ENCODE peak calls at places on chromosomes 13 and 19, in eight cellular contexts. J is uterus, X is pancreas, Z is tibial artery, K is DND-41, U is hepatocyte, W is cardiac muscle cell, I is stomach. E is an unnamed sample.

GRCh38 chr13:37791699-37792098 is 77.9 kb downstream of the TRPC4 start:
- DNase-seq in J (no peak), X (no peak), Z (no peak), K (no peak), U (no peak), W (peak; percentile 57), I (no peak), E (no peak)

GRCh38 chr13:40146063-40146462 is 490.6 kb downstream of the COG6 start:
- DNase-seq in J (no peak), X (no peak), Z (no peak), K (no peak), U (no peak), W (no peak), I (no peak), E (no peak)

GRCh38 chr19:30325657-30326056 is 46.5 kb upstream of the ZNF536 start:
- DNase-seq in J (no peak), X (no peak), Z (no peak), K (no peak), U (no peak), W (no peak), I (no peak), E (no peak)

GRCh38 chr19:38989066-38989605 is 13.6 kb upstream of the FBXO17 start:
- DNase-seq in J (no peak), X (no peak), Z (no peak), K (no peak), U (peak; percentile 65), W (no peak), I (no peak), E (no peak)

GRCh38 chr13:107590556-107590955 is 624.8 kb downstream of the LIG4 start:
- DNase-seq in J (no peak), X (no peak), Z (no peak), K (no peak), U (no peak), W (no peak), I (no peak), E (no peak)

GRCh38 chr13:111526922-111527321 is 206.5 kb downstream of the TEX29 start:
- DNase-seq in J (no peak), X (no peak), Z (no peak), K (no peak), U (no peak), W (no peak), I (no peak), E (no peak)

GRCh38 chr13:109569938-109570711 is 216.3 kb downstream of the IRS2 start:
- DNase-seq in J (no peak), X (no peak), Z (no peak), K (peak; percentile 89), U (no peak), W (no peak), I (peak; percentile 44), E (no peak)

GRCh38 chr13:66835040-66835628 is 395.0 kb downstream of the PCDH9 start:
- DNase-seq in J (peak; percentile 28), X (peak; percentile 22), Z (peak; percentile 67), K (no peak), U (peak; percentile 70), W (peak; percentile 67), I (peak; percentile 38), E (peak; percentile 18)

GRCh38 chr13:68056816-68057710 is 826.9 kb upstream of the PCDH9 start:
- DNase-seq in J (no peak), X (no peak), Z (no peak), K (peak; percentile 9), U (peak; percentile 20), W (peak; percentile 6), I (no peak), E (peak; percentile 32)

GRCh38 chr13:49400755-49401659 is 42.9 kb downstream of the CAB39L start:
- DNase-seq in J (peak; percentile 60), X (peak; percentile 50), Z (no peak), K (no peak), U (peak; percentile 71), W (peak; percentile 74), I (peak; percentile 45), E (peak; percentile 22)

GRCh38 chr19:35178701-35179100 is 24.2 kb downstream of the FXYD5 start:
- DNase-seq in J (peak; percentile 19), X (no peak), Z (no peak), K (no peak), U (no peak), W (peak; percentile 62), I (no peak), E (no peak)

GRCh38 chr13:45167611-45168554 is 33.0 kb downstream of the KCTD4 start:
- DNase-seq in J (no peak), X (peak; percentile 54), Z (no peak), K (no peak), U (peak; percentile 38), W (peak; percentile 13), I (peak; percentile 82), E (peak; percentile 77)

GRCh38 chr13:63541336-63541735 is 2125.7 kb upstream of the PCDH20 start:
- DNase-seq in J (no peak), X (no peak), Z (no peak), K (no peak), U (no peak), W (no peak), I (no peak), E (no peak)

GRCh38 chr13:69101841-69102240 is 1005.8 kb upstream of the ATXN8OS start:
- DNase-seq in J (no peak), X (no peak), Z (no peak), K (no peak), U (no peak), W (no peak), I (no peak), E (no peak)

GRCh38 chr19:49835562-49835961 is 15.4 kb upstream of the PTOV1 start:
- DNase-seq in J (no peak), X (no peak), Z (no peak), K (no peak), U (no peak), W (no peak), I (no peak), E (no peak)
- H3K36me3 ChIP-seq in J (no peaks in the 10 kb centered on the region), X (no peaks in the 10 kb centered on the region), Z (peaks cover 83% of the 10 kb centered on the region), K (peaks cover 93% of the 10 kb centered on the region), U (no peaks in the 10 kb centered on the region), W (peaks cover 31% of the 10 kb centered on the region), I (peaks cover 81% of the 10 kb centered on the region), E (no peaks in the 10 kb centered on the region)

DNA sequence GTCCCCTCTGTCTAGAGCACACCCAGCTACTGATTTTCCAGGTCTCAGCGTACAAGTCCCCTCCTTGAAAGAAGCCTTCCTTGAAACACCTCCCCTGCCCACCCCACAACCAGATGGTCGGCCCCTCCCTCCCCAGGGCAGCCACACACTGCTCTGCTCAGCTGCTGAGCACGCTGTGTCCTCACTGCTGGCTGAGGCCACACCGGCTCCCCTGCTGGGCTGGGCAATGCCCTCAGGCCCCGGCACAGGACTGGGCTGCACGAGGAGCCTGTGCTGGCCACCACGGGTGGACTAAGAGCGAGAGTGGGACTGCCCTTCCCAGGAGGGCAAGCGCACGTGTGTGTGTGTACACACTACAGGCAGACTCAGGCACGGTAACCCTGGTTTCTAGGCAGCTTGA is 11.8 kb upstream of the RSPH6A start:
- DNase-seq in J (no peak), X (no peak), Z (no peak), K (no peak), U (no peak), W (no peak), I (no peak), E (no peak)
- H3K36me3 ChIP-seq in J (no peaks in the 10 kb centered on the region), X (peaks cover 6% of the 10 kb centered on the region), Z (peaks cover 66% of the 10 kb centered on the region), K (peaks cover 95% of the 10 kb centered on the region), U (no peaks in the 10 kb centered on the region), W (peaks cover 37% of the 10 kb centered on the region), I (peaks cover 81% of the 10 kb centered on the region), E (peaks cover 64% of the 10 kb centered on the region)

GRCh38 chr19:10362259-10362658 is 18.1 kb downstream of the TYK2 start:
- DNase-seq in J (no peak), X (no peak), Z (no peak), K (no peak), U (no peak), W (no peak), I (no peak), E (no peak)

GRCh38 chr19:10361569-10362011 is 18.8 kb downstream of the TYK2 start:
- DNase-seq in J (no peak), X (no peak), Z (no peak), K (no peak), U (no peak), W (no peak), I (no peak), E (no peak)

GRCh38 chr19:10365518-10365917 is 14.9 kb downstream of the TYK2 start:
- DNase-seq in J (no peak), X (no peak), Z (no peak), K (no peak), U (no peak), W (no peak), I (no peak), E (no peak)

GRCh38 chr19:10364644-10365043 is 15.7 kb downstream of the TYK2 start:
- DNase-seq in J (no peak), X (no peak), Z (no peak), K (no peak), U (no peak), W (no peak), I (no peak), E (no peak)

DNA sequence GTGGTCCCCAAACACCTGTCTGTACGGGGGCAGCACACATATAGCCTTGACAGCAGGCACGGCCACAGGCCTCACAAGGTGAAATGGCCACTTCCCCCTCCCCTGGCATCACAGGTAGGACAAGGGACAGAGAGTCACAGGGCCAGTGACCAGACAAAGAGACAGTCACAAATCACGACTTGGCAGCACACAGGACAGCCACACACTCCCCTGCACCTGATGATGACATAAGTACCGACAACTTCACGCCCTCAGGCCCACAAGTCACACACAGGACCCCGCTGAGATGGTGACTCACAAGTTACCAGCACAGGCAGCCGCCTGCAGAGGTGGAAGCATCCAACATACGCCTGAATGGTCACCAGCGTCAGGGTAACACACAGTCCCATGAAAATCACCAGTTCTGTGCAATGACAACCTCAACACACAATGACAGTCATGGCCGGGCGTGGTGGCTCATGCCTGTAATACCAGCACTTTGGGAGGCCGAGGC is 16.5 kb downstream of the TYK2 start:
- DNase-seq in J (no peak), X (no peak), Z (no peak), K (no peak), U (no peak), W (no peak), I (no peak), E (no peak)
- H3K36me3 ChIP-seq in J (no peaks in the 10 kb centered on the region), X (peaks cover 4% of the 10 kb centered on the region), Z (peaks cover 54% of the 10 kb centered on the region), K (peaks cover 84% of the 10 kb centered on the region), U (no peaks in the 10 kb centered on the region), W (peaks cover 5% of the 10 kb centered on the region), I (peaks cover 71% of the 10 kb centered on the region), E (peaks cover 27% of the 10 kb centered on the region)

GRCh38 chr19:18933297-18933696 is 7.7 kb downstream of the HOMER3 start:
- DNase-seq in J (no peak), X (no peak), Z (no peak), K (no peak), U (no peak), W (no peak), I (no peak), E (no peak)
- H3K36me3 ChIP-seq in J (no peaks in the 10 kb centered on the region), X (no peaks in the 10 kb centered on the region), Z (no peaks in the 10 kb centered on the region), K (peaks cover 7% of the 10 kb centered on the region), U (no peaks in the 10 kb centered on the region), W (peaks cover 5% of the 10 kb centered on the region), I (peaks cover 6% of the 10 kb centered on the region), E (no peaks in the 10 kb centered on the region)

E was measured in transverse colon.